ENCODE peak calls at places on chromosome 18, in six cellular contexts. H is colonic mucosa, I is esophagus squamous epithelium, U is AG04450, Z is fibroblast of pulmonary artery, V is foreskin fibroblast. S is an unnamed sample.

GRCh38 chr18:50989711-50990110 is 21.9 kb downstream of the ELAC1 start:
- DNase-seq in H (no peak), I (no peak), U (no peak), Z (no peak), V (no peak), S (no peak)

GRCh38 chr18:55522011-55522410 is 66.0 kb downstream of the TCF4 start:
- DNase-seq in H (peak; percentile 35), I (no peak), U (no peak), Z (no peak), V (no peak), S (peak; percentile 47)

GRCh38 chr18:21192308-21192624 is 49.8 kb upstream of the GREB1L start:
- DNase-seq in H (no peak), I (no peak), U (no peak), Z (no peak), V (no peak), S (no peak)

GRCh38 chr18:3452750-3453539 is 3.0 kb downstream of the TGIF1 start:
- DNase-seq in H (peak; percentile 34), I (no peak), U (no peak), Z (no peak), V (peak; percentile 55), S (peak; percentile 46)

GRCh38 chr18:1618364-1618763 is 713.7 kb downstream of the ADCYAP1 start:
- DNase-seq in H (no peak), I (no peak), U (no peak), Z (no peak), V (no peak), S (no peak)

GRCh38 chr18:76377359-76377756 is 117.7 kb downstream of the ZNF516 start:
- DNase-seq in H (no peak), I (no peak), U (no peak), Z (no peak), V (no peak), S (no peak)

GRCh38 chr18:55079481-55080350 is 120.5 kb upstream of the CCDC68 start:
- DNase-seq in H (no peak), I (no peak), U (no peak), Z (no peak), V (peak; percentile 19), S (peak; percentile 76)

GRCh38 chr18:57743008-57743407 is 60.1 kb downstream of the ATP8B1 start:
- DNase-seq in H (peak; percentile 17), I (no peak), U (peak; percentile 30), Z (peak; percentile 63), V (peak; percentile 75), S (peak; percentile 46)

GRCh38 chr18:14917311-14917710 is 169.3 kb downstream of the ANKRD30B start:
- DNase-seq in H (no peak), I (no peak), U (no peak), Z (no peak), V (no peak), S (no peak)

GRCh38 chr18:50627594-50628542 is 68.0 kb downstream of the MAPK4 start:
- DNase-seq in H (no peak), I (no peak), U (no peak), Z (no peak), V (no peak), S (no peak)

GRCh38 chr18:46261799-46262198 is 157.6 kb downstream of the HAUS1 start:
- DNase-seq in H (no peak), I (no peak), U (no peak), Z (no peak), V (peak; percentile 29), S (peak; percentile 47)

GRCh38 chr18:68102117-68102516 is 585.6 kb upstream of the DSEL start:
- DNase-seq in H (no peak), I (no peak), U (peak; percentile 36), Z (no peak), V (no peak), S (no peak)

GRCh38 chr18:23578891-23579653 is 7.2 kb downstream of the NPC1 start:
- DNase-seq in H (no peak), I (no peak), U (no peak), Z (peak; percentile 60), V (peak; percentile 57), S (peak; percentile 71)

DNA sequence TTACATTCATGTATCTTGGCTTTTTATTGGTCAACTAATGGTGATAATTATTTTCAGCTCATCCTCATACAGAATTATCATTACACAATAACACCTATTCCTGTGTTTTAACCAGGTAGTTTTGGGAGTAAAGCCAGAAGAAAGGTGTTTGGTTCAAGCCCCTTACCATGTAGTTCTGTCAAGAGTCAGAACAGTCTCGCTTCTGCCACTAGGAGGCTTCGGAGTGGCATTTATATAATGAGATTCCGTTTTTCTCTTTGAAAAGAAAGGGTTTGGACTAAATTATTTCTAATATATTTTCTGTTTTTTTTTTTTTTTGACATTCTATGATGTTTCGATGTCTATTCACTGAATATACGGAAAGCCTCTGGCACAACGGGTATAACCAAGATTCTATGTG is 217.8 kb downstream of the CDH7 start:
- DNase-seq in H (no peak), I (no peak), U (no peak), Z (no peak), V (no peak), S (no peak)
- TF ChIP-seq CTCF in H (no peak), I (no peak), U (no peak), Z (no peak), V (no peak), S (peak; percentile 24)

DNA sequence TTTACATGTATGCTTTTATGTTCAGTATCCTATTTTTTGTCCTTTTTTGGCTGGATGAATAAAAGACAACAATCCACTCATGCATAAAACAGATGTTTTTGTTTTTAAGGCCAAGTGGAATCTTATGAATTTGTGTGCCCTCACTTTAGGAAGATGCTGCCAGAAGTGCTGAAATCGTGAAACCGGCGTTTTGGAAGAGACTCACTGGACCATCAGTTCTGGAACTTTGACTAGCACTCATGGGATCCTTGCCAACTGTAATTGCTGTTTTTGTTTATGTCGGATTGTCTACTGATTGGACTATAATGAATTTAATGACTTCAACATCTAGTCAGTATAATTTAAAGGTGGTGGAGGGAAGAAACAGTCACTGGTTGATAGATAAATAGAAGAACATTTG is 6.5 kb downstream of the ZNF521 start:
- DNase-seq in H (no peak), I (no peak), U (no peak), Z (no peak), V (peak; percentile 56), S (no peak)
- H3K4me3 ChIP-seq in H (no peak overlapping the region), I (no peak overlapping the region), U (no peak overlapping the region), Z (no peak overlapping the region), V (peak overlapping the region; percentile 0), S (no peak overlapping the region)

DNA sequence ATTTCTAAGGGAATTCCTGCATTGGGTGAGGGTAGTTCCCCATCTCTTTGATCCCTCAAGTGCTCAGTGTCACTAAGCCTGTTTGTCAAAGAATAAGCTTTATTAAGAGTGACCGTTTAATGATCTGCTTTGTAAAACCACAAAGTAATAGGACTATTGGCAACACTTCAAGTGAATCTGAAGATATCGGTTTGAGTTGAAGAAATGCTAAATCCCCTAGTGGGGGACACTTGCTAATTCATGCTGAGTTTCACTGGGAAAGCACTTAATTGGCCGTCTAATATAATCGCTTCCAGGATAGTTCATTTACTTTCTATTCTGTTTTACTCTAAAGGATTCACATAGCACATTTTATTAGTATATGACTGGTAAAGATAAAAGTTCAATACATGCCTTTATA is 54.4 kb downstream of the DTNA start:
- DNase-seq in H (no peak), I (no peak), U (no peak), Z (no peak), V (no peak), S (no peak)
- TF ChIP-seq CTCF in H (no peak), I (no peak), U (peak; percentile 9), Z (no peak), V (no peak), S (no peak)

GRCh38 chr18:8762968-8763367 is 57.6 kb downstream of the MTCL1 start:
- DNase-seq in H (no peak), I (no peak), U (no peak), Z (no peak), V (no peak), S (no peak)
- H3K4me3 ChIP-seq in H (no peak overlapping the region), I (no peak overlapping the region), U (no peak overlapping the region), Z (no peak overlapping the region), V (no peak overlapping the region), S (no peak overlapping the region)

DNA sequence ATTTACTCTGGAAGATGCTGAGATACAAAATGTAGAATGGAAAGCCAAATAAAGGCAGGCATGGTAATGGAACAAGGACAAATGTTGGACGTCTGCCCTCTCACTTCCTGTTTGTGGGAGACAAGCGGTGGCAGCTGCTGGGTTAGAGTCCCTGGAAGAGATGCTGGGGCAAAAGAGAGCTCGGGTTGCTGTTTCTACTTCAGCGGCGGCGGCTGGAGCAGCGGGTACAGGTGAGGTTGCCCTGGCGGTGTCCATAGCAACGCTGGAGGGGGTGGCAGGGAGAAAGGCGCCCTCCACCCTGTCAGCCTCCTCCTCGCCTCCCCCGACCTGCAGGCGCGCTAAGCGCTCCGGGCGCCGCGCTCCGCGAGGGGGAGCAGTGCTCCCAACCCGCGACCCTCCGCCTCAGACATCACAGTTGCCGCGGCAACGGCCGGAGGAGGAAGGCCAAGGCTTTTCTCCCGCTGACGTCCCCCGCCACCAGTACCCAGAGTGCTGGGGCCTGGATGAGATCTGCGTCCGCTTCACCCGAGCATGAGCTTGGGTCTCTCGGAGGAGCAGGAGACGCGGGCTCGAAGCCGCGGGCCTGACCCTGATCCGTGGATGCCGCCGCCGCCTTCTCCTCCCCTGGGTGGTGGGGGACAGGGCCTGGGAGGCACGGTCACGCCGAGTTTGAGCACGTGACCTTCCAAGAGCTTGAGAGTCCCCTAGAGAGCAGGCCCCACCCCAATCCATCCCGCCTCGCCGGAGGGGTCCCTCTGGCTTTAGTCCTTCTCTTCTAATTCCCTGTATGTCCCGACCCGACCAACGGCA is 65.6 kb downstream of the NOL4 start:
- DNase-seq in H (peak; percentile 17), I (no peak), U (no peak), Z (peak; percentile 19), V (peak; percentile 42), S (peak; percentile 2)
- TF ChIP-seq CTCF in H (no peak), I (no peak), U (peak; percentile 8), Z (peak; percentile 9), V (no peak), S (peak; percentile 22)

GRCh38 chr18:79393181-79393598 is 2.5 kb upstream of the NFATC1 start:
- DNase-seq in H (no peak), I (no peak), U (no peak), Z (no peak), V (peak; percentile 41), S (no peak)
- H3K4me3 ChIP-seq in H (peak overlapping the region; percentile 40), I (no peak overlapping the region), U (peak overlapping the region; percentile 52), Z (peak overlapping the region; percentile 47), V (peak overlapping the region; percentile 37), S (peak overlapping the region; percentile 55)